ENCODE peak calls at places on chromosome 11, in seven cellular contexts. Z is activated gamma-delta T cell treated with Interleukin-2 at 50 U/mL for 16 hours, J is NCI-H524, K is hypothalamus, C is thoracic aorta, S is midbrain, N is EH. R is an unnamed sample.

GRCh38 chr11:111422494-111423249 is 43.6 kb upstream of the POU2AF1 start:
- DNase-seq in Z (peak), J (peak), N (peak), S (peak), K (peak), C (no peak), R (peak)

GRCh38 chr11:65540290-65541092 is 15.6 kb downstream of the SCYL1 start:
- DNase-seq in C (peak), K (peak), Z (peak), J (peak), N (peak), S (peak), R (peak)

GRCh38 chr11:104968856-104969776 is 742 bp upstream of the CASP4 start:
- DNase-seq in K (no peak), C (peak), N (no peak), J (peak), Z (no peak), S (no peak), R (peak)

GRCh38 chr11:87463486-87464102 is 425.9 kb downstream of the TMEM135 start:
- DNase-seq in N (peak), K (no peak), C (no peak), Z (no peak), J (peak), S (no peak), R (no peak)

GRCh38 chr11:1341928-1342524 is 32.6 kb upstream of the TOLLIP start:
- DNase-seq in K (no peak), N (peak), Z (no peak), C (no peak), J (no peak), S (no peak), R (no peak)

GRCh38 chr11:35316161-35316560 is 103.2 kb downstream of the SLC1A2 start:
- DNase-seq in S (no peak), N (peak), K (no peak), C (no peak), Z (no peak), J (no peak), R (no peak)

GRCh38 chr11:130211144-130211543 is 51.6 kb downstream of the ST14 start:
- DNase-seq in K (no peak), N (no peak), S (no peak), C (no peak), Z (no peak), J (no peak), R (no peak)

GRCh38 chr11:57323503-57324153 is 1.1 kb downstream of the TNKS1BP1 start:
- DNase-seq in C (no peak), K (no peak), N (peak), S (no peak), J (no peak), Z (no peak), R (no peak)

GRCh38 chr11:61776561-61777075 is 15.8 kb downstream of the TMEM258 start:
- DNase-seq in J (peak), K (no peak), N (peak), S (peak), Z (peak), C (no peak), R (no peak)

GRCh38 chr11:122656073-122656630 is 630 bp downstream of the UBASH3B start:
- DNase-seq in N (peak), J (no peak), K (peak), S (peak), C (no peak), Z (peak), R (peak)

GRCh38 chr11:128689946-128690745 is 3.7 kb upstream of the FLI1 start:
- DNase-seq in J (no peak), C (no peak), S (no peak), K (no peak), Z (no peak), N (peak), R (peak)

GRCh38 chr11:68842427-68843051 is 823 bp upstream of the CPT1A start:
- DNase-seq in N (no peak), Z (no peak), K (no peak), J (no peak), C (no peak), S (no peak), R (no peak)

GRCh38 chr11:61800331-61801281 is 7.9 kb downstream of the FEN1 start:
- DNase-seq in K (no peak), S (no peak), N (no peak), C (no peak), J (no peak), Z (no peak), R (no peak)

GRCh38 chr11:8285228-8285627 is 21.6 kb upstream of the LMO1 start:
- DNase-seq in J (no peak), C (no peak), N (no peak), K (no peak), S (no peak), Z (no peak), R (no peak)

R was measured in Right ventricle myocardium superior.